ENCODE peak calls at places on chromosomes 1 and 21, in five cellular contexts. O is GM12878, G is IMR-90, Z is HepG2, A is SK-N-SH. M is an unnamed sample.

GRCh38 chr21:43697758-43698643 is 20.9 kb upstream of the PDXK start:
- DNase-seq in O (no peak), G (peak), Z (peak), A (no peak), M (no peak)

GRCh38 chr1:111990878-111991760 is 1.7 kb upstream of the KCND3 start:
- DNase-seq in O (no peak), G (no peak), Z (peak), A (peak), M (peak)

GRCh38 chr1:13949571-13949970 is 249.6 kb downstream of the PRDM2 start:
- DNase-seq in O (no peak), G (no peak), Z (no peak), A (no peak), M (no peak)

GRCh38 chr1:54653036-54653435 is 11.4 kb downstream of the MROH7 start:
- DNase-seq in O (no peak), G (peak), Z (no peak), A (no peak), M (no peak)

GRCh38 chr1:2986549-2987305 is 34.5 kb upstream of the ACTRT2 start:
- DNase-seq in O (no peak), G (no peak), Z (no peak), A (no peak), M (no peak)

GRCh38 chr1:225876900-225877510 is 5.2 kb downstream of the TMEM63A start:
- DNase-seq in O (no peak), G (no peak), Z (no peak), A (no peak), M (no peak)

GRCh38 chr1:167263784-167264464 is 43.2 kb downstream of the POU2F1 start:
- DNase-seq in O (no peak), G (no peak), Z (no peak), A (no peak), M (no peak)

GRCh38 chr1:226884966-226885820 is 14.8 kb downstream of the PSEN2 start:
- DNase-seq in O (no peak), G (no peak), Z (no peak), A (no peak), M (no peak)

GRCh38 chr1:180486092-180486491 is 16.3 kb downstream of the ACBD6 start:
- DNase-seq in O (no peak), G (no peak), Z (no peak), A (no peak), M (no peak)

GRCh38 chr21:46255166-46255565 is 26.6 kb upstream of the LSS start:
- DNase-seq in O (no peak), G (no peak), Z (no peak), A (no peak), M (no peak)

GRCh38 chr1:168320805-168321577 is 40.3 kb downstream of the TBX19 start:
- DNase-seq in O (no peak), G (peak), Z (peak), A (no peak), M (peak)

GRCh38 chr21:28770867-28771661 is 221.6 kb downstream of the LTN1 start:
- DNase-seq in O (no peak), G (peak), Z (no peak), A (no peak), M (no peak)

GRCh38 chr1:200556005-200556404 is 64.5 kb downstream of the KIF14 start:
- DNase-seq in O (no peak), G (peak), Z (no peak), A (no peak), M (no peak)

GRCh38 chr1:168879906-168880734 is 151.1 kb upstream of the DPT start:
- DNase-seq in O (no peak), G (no peak), Z (no peak), A (no peak), M (no peak)

GRCh38 chr1:1081311-1082238 is 7.5 kb upstream of the RNF223 start:
- DNase-seq in O (no peak), G (no peak), Z (no peak), A (peak), M (no peak)

GRCh38 chr1:83670891-83671565 is 327.9 kb downstream of the TTLL7 start:
- DNase-seq in O (peak), G (no peak), Z (no peak), A (no peak), M (no peak)

GRCh38 chr1:56527548-56528302 is 51.6 kb downstream of the PLPP3 start:
- DNase-seq in O (no peak), G (no peak), Z (no peak), A (no peak), M (no peak)

GRCh38 chr1:56529801-56530200 is 49.6 kb downstream of the PLPP3 start:
- DNase-seq in O (no peak), G (no peak), Z (no peak), A (no peak), M (no peak)

GRCh38 chr1:56525463-56526155 is 53.8 kb downstream of the PLPP3 start:
- DNase-seq in O (peak), G (peak), Z (no peak), A (no peak), M (no peak)

GRCh38 chr1:56524263-56524662 is 55.1 kb downstream of the PLPP3 start:
- DNase-seq in O (no peak), G (no peak), Z (no peak), A (no peak), M (no peak)

GRCh38 chr1:56526571-56527174 is 52.7 kb downstream of the PLPP3 start:
- DNase-seq in O (peak), G (peak), Z (no peak), A (no peak), M (no peak)
- TF ChIP-seq MXI1 in O (peak), G (no peak), Z (no peak), A (no peak), M (no peak)

GRCh38 chr1:60388092-60388987 is 314.8 kb upstream of the C1orf87 start:
- DNase-seq in O (no peak), G (no peak), Z (no peak), A (no peak), M (no peak)
- TF ChIP-seq MXI1 in O (no peak), G (no peak), Z (no peak), A (no peak), M (no peak)

GRCh38 chr1:35390600-35391494 is 122.3 kb downstream of the ZMYM4 start:
- DNase-seq in O (no peak), G (peak), Z (no peak), A (no peak), M (peak)

GRCh38 chr1:35386290-35386689 is 117.8 kb downstream of the ZMYM4 start:
- DNase-seq in O (no peak), G (no peak), Z (no peak), A (no peak), M (no peak)

DNA sequence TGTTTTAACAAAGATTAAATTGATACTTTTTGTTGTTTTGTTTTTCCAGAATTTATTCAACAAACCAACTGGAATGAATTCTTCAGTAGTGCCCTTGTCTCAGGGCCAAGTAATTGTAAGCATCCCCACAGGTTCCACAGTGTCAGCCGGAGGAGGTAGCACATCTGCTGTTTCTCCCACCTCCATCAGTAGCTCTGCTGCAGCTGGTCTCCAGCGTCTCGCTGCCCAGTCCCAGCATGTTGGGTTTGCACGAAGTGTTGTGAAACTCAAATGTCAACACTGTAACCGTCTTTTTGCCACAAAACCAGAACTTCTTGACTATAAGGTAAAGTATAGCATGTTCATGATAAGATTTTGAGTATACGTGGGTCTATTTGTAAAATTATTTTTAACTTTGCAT is 118.4 kb downstream of the ZMYM4 start:
- DNase-seq in O (no peak), G (no peak), Z (no peak), A (no peak), M (no peak)
- TF ChIP-seq MXI1 in O (no peak), G (no peak), Z (no peak), A (no peak), M (no peak)

DNA sequence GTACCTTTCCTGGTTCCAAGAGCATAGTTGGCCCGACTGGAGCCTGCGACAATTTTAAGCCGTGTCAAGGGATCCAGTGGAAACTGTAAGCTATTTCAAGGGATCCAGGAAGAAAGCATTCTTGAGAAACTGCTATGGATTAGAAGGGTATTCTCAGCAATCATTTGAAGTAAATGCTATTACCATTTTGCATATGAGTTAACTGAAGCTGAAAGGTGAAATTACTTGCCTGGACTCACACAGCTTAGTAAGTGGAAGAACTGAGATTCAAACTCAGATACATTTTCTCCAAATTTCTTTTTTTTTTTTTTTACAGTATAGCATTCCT is 589 bp downstream of the ZNF684 start:
- DNase-seq in O (no peak), G (no peak), Z (no peak), A (no peak), M (no peak)
- TF ChIP-seq MXI1 in O (no peak), G (no peak), Z (no peak), A (no peak), M (no peak)

GRCh38 chr1:53291574-53291973 is 36.3 kb downstream of the LRP8 start:
- DNase-seq in O (no peak), G (no peak), Z (no peak), A (no peak), M (peak)
- TF ChIP-seq MXI1 in O (no peak), G (no peak), Z (no peak), A (no peak), M (no peak)

GRCh38 chr1:6603424-6603850 is 768 bp upstream of the KLHL21 start:
- DNase-seq in O (no peak), G (peak), Z (peak), A (no peak), M (peak)
- TF ChIP-seq MXI1 in O (no peak), G (no peak), Z (no peak), A (no peak), M (no peak)

DNA sequence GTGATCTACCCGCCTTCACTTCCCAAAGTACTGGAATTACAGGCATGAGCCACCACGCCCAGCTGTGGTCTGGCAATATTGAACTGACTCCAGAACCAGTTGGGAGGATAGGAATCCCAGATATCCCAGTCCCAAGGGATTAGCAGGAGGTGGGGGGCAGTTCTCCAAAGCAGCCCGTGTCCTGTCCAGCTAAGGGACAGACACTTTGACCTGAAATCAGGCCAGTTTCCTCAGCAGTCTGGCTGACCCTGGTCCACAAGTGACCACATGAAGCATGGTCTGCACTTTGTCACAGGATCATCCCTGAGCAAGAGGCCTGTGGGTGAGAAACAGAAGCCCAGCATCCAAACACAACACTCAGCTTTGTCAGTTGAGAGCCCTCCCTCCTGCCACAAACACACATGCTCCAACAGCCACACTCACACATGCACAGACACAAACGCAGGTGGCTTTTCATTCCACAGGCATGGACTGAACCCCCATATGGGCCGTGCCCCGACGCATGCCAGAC is 2.7 kb upstream of the FDPS start:
- DNase-seq in O (no peak), G (no peak), Z (peak), A (no peak), M (no peak)
- TF ChIP-seq MXI1 in O (no peak), G (no peak), Z (peak), A (no peak), M (no peak)